ENCODE peak calls at places on chromosomes 5 and 9, in six cellular contexts. Q is spleen, H is A549, D is ovary, X is kidney, G is AG04450. C is an unnamed sample.

GRCh38 chr5:128498844-128499455 is 39.1 kb downstream of the FBN2 start:
- DNase-seq in Q (no peak), H (peak; percentile 11), D (no peak), X (no peak), G (peak; percentile 54), C (peak; percentile 45)

GRCh38 chr9:121863931-121864330 is 212.5 kb downstream of the DAB2IP start:
- DNase-seq in Q (no peak), H (no peak), D (no peak), X (no peak), G (no peak), C (no peak)

GRCh38 chr9:109894921-109895758 is 115.1 kb downstream of the PALM2AKAP2 start:
- DNase-seq in Q (no peak), H (no peak), D (no peak), X (no peak), G (no peak), C (no peak)

GRCh38 chr5:64637144-64637543 is 53.2 kb upstream of the SHISAL2B start:
- DNase-seq in Q (no peak), H (no peak), D (no peak), X (no peak), G (no peak), C (no peak)

GRCh38 chr9:14080940-14081621 is 232.9 kb downstream of the NFIB start:
- DNase-seq in Q (no peak), H (no peak), D (no peak), X (no peak), G (no peak), C (no peak)

GRCh38 chr5:151221574-151221973 is 2.3 kb downstream of the CCDC69 start:
- DNase-seq in Q (no peak), H (no peak), D (no peak), X (no peak), G (no peak), C (no peak)

GRCh38 chr9:131019387-131020239 is 10.6 kb downstream of the LAMC3 start:
- DNase-seq in Q (no peak), H (no peak), D (no peak), X (no peak), G (no peak), C (peak; percentile 34)

GRCh38 chr9:27078685-27079084 is 30.3 kb upstream of the TEK start:
- DNase-seq in Q (no peak), H (no peak), D (no peak), X (no peak), G (no peak), C (no peak)

GRCh38 chr5:176762489-176762888 is 47.9 kb upstream of the UNC5A start:
- DNase-seq in Q (no peak), H (no peak), D (no peak), X (no peak), G (no peak), C (no peak)

GRCh38 chr5:133365326-133365725 is 247.0 kb downstream of the FSTL4 start:
- DNase-seq in Q (no peak), H (no peak), D (no peak), X (no peak), G (no peak), C (no peak)

GRCh38 chr5:71872465-71872864 is 153.4 kb downstream of the CARTPT start:
- DNase-seq in Q (no peak), H (no peak), D (no peak), X (no peak), G (no peak), C (no peak)

GRCh38 chr5:16437974-16438373 is 27.6 kb downstream of the ZNF622 start:
- DNase-seq in Q (no peak), H (peak; percentile 36), D (no peak), X (no peak), G (no peak), C (no peak)

GRCh38 chr5:134018154-134018985 is 13.6 kb upstream of the VDAC1 start:
- DNase-seq in Q (peak; percentile 29), H (peak; percentile 80), D (no peak), X (no peak), G (no peak), C (no peak)

GRCh38 chr9:134328341-134328840 is 2.1 kb downstream of the RXRA start:
- DNase-seq in Q (no peak), H (no peak), D (peak; percentile 37), X (peak; percentile 78), G (no peak), C (no peak)

GRCh38 chr9:134329886-134330285 is 3.6 kb downstream of the RXRA start:
- DNase-seq in Q (no peak), H (no peak), D (peak; percentile 41), X (peak; percentile 77), G (no peak), C (no peak)

GRCh38 chr9:134328841-134329575 is 2.8 kb downstream of the RXRA start:
- DNase-seq in Q (no peak), H (no peak), D (peak; percentile 68), X (peak; percentile 83), G (no peak), C (peak; percentile 55)

GRCh38 chr9:134330590-134330989 is 4.3 kb downstream of the RXRA start:
- DNase-seq in Q (no peak), H (no peak), D (no peak), X (no peak), G (no peak), C (no peak)

DNA sequence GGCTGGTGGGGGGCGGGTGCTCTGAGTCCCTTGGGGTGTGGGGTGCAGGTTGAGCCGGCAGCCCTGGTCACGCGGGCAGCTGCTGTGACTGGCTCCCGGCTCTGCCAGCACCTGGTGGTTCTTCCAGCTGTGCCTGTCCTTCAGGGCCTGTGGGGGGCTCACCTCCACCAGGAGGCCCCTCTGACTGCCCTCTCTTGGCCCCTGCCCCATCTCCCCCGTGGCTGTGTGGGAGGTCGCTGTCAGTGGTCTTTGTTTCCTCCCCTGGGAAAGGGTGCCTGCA is 3.3 kb downstream of the RXRA start:
- DNase-seq in Q (no peak), H (no peak), D (no peak), X (no peak), G (no peak), C (no peak)
- H3K27ac ChIP-seq in Q (peak overlapping the region; percentile 85), H (peak overlapping the region; percentile 20), D (peak overlapping the region; percentile 70), X (peak overlapping the region; percentile 90), G (no peak overlapping the region), C (peak overlapping the region; percentile 93)

DNA sequence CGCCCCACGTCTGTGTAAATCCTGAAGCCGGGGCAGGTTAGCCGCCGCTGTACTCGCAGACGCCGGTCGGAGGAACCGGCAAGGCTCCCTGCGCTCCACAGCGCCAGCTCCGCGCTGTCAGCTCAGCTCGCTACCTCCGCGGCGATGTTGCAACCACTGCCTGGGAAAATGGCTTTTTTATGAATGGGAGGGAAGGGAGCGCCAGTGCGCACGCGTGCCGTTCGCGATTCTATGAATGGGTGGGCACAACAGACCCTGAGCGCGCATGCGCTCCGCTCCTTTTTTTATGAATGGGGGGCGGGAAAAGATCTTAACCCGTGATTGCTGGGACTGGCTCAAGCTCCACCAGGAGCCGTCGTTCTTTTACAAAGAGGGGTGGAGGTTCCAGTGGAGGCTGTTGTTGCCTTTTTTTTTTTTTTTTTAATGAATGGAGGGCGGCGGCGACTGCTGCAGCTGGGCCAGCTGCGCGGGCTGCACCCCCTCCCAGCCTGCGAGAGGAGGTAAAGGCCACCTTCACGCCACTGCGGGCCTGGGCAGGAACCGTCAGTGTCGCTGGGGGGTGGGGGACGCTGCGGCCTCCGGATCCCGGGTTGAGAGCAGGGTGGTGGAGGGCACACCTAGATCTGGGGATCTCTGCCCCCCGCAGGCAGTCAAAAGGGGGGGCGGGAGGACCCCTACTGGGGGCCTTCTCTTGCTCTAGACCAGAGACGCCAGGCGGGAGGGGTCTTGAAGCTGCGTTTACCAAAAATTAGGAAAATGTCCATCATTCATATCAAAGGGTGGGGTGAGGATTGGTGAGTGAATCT is at the start of gene SPRY4:
- DNase-seq in Q (peak; percentile 93), H (peak; percentile 93), D (peak; percentile 87), X (peak; percentile 99), G (peak; percentile 97), C (peak; percentile 92)
- TF ChIP-seq CTCF in Q (no peak), H (peak; percentile 7), D (no peak), X (no peak), G (no peak), C (peak; percentile 22)

DNA sequence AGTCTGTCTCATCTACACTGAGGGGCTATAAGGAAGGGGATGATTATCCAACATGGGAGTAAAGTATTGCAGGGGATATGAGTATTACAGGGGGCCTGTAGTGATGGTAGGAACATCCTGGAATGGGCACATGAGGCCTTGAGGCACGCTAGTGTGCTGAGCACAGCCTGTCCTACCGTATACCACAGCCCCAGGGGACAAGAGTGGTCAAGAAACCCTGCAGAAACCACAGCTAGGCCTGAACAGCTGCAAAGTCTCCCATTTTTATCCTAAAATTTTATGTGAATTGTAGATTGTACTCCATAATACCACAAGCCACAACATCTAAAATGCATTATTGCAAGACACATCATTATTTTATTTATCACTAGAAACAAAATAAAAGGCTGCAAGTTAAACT is 136.3 kb upstream of the ASTN2 start:
- DNase-seq in Q (no peak), H (no peak), D (no peak), X (no peak), G (no peak), C (no peak)
- H3K27ac ChIP-seq in Q (no peak overlapping the region), H (no peak overlapping the region), D (no peak overlapping the region), X (no peak overlapping the region), G (no peak overlapping the region), C (no peak overlapping the region)

GRCh38 chr9:85483214-85483613 is 258.5 kb downstream of the AGTPBP1 start:
- DNase-seq in Q (no peak), H (no peak), D (no peak), X (no peak), G (no peak), C (no peak)
- TF ChIP-seq CTCF in Q (no peak), H (no peak), D (no peak), X (peak; percentile 14), G (no peak), C (peak; percentile 18)

C was measured in prostate gland.